ENCODE peak calls at places on chromosomes 6 and 20, in six cellular contexts. H is mammary epithelial cell, R is HCT116, A is neural progenitor cell, M is MM.1S, V is SK-N-SH. S is an unnamed sample.

GRCh38 chr20:57507477-57507876 is 17.5 kb downstream of the CTCFL start:
- DNase-seq in H (no peak), R (no peak), A (no peak), M (no peak), V (no peak), S (no peak)

GRCh38 chr20:31990958-31991705 is 19.1 kb upstream of the CCM2L start:
- DNase-seq in H (no peak), R (no peak), A (no peak), M (no peak), V (peak), S (no peak)

GRCh38 chr6:52538921-52539354 is 37.9 kb downstream of the TRAM2 start:
- DNase-seq in H (no peak), R (no peak), A (no peak), M (no peak), V (no peak), S (no peak)

GRCh38 chr20:24991897-24992419 is 593 bp downstream of the APMAP start:
- DNase-seq in H (no peak), R (no peak), A (peak), M (no peak), V (peak), S (no peak)

GRCh38 chr6:123564363-123564762 is 72.4 kb downstream of the TRDN start:
- DNase-seq in H (no peak), R (no peak), A (no peak), M (no peak), V (no peak), S (no peak)

GRCh38 chr6:106145741-106146227 is 59.6 kb downstream of the PRDM1 start:
- DNase-seq in H (peak), R (no peak), A (peak), M (peak), V (no peak), S (no peak)

GRCh38 chr6:25612666-25613065 is 39.3 kb upstream of the SCGN start:
- DNase-seq in H (no peak), R (no peak), A (no peak), M (no peak), V (no peak), S (no peak)

GRCh38 chr6:81812416-81812815 is 59.9 kb upstream of the TENT5A start:
- DNase-seq in H (no peak), R (no peak), A (no peak), M (no peak), V (no peak), S (no peak)

GRCh38 chr6:159067334-159067733 is 22.5 kb upstream of the TAGAP start:
- DNase-seq in H (peak), R (no peak), A (no peak), M (no peak), V (no peak), S (no peak)

GRCh38 chr20:9989066-9989724 is 45.6 kb upstream of the ANKEF1 start:
- DNase-seq in H (peak), R (no peak), A (no peak), M (no peak), V (no peak), S (no peak)

GRCh38 chr20:50032955-50033666 is 50.3 kb downstream of the SNAI1 start:
- DNase-seq in H (no peak), R (no peak), A (no peak), M (no peak), V (no peak), S (no peak)

GRCh38 chr20:58697201-58697866 is 4.7 kb downstream of the NPEPL1 start:
- DNase-seq in H (no peak), R (no peak), A (no peak), M (no peak), V (no peak), S (no peak)

GRCh38 chr6:121491576-121491975 is 56.1 kb downstream of the GJA1 start:
- DNase-seq in H (no peak), R (no peak), A (peak), M (no peak), V (no peak), S (no peak)

GRCh38 chr6:46255528-46255927 is 84.7 kb upstream of the ENPP5 start:
- DNase-seq in H (no peak), R (no peak), A (no peak), M (no peak), V (no peak), S (no peak)

GRCh38 chr6:82980086-82980485 is 85.6 kb downstream of the UBE3D start:
- DNase-seq in H (peak), R (no peak), A (no peak), M (no peak), V (no peak), S (no peak)

GRCh38 chr6:117233146-117233545 is 32.2 kb upstream of the VGLL2 start:
- DNase-seq in H (no peak), R (no peak), A (no peak), M (no peak), V (no peak), S (no peak)

GRCh38 chr6:167564416-167565250 is 239.7 kb downstream of the TTLL2 start:
- DNase-seq in H (no peak), R (no peak), A (no peak), M (no peak), V (no peak), S (no peak)

GRCh38 chr20:24754691-24755090 is 194.4 kb upstream of the CST7 start:
- DNase-seq in H (no peak), R (no peak), A (no peak), M (no peak), V (no peak), S (no peak)

GRCh38 chr6:101178748-101179147 is 214.8 kb upstream of the GRIK2 start:
- DNase-seq in H (no peak), R (no peak), A (no peak), M (no peak), V (no peak), S (no peak)

GRCh38 chr20:33061626-33062025 is 7.9 kb downstream of the BPIFB3 start:
- DNase-seq in H (no peak), R (no peak), A (no peak), M (no peak), V (no peak), S (no peak)

GRCh38 chr6:72552938-72553337 is 68.9 kb upstream of the KCNQ5 start:
- DNase-seq in H (peak), R (no peak), A (no peak), M (no peak), V (no peak), S (no peak)

GRCh38 chr6:119240257-119241123 is 109.1 kb downstream of the MAN1A1 start:
- DNase-seq in H (no peak), R (no peak), A (peak), M (no peak), V (no peak), S (no peak)

GRCh38 chr20:32969356-32970114 is 34.7 kb downstream of the SUN5 start:
- DNase-seq in H (no peak), R (no peak), A (no peak), M (no peak), V (no peak), S (no peak)

GRCh38 chr6:12291785-12292604 is 1.8 kb downstream of the EDN1 start:
- DNase-seq in H (peak), R (no peak), A (peak), M (no peak), V (peak), S (peak)
- H3K4me2 ChIP-seq in H (peak), R (no peak), A (peak), M (no peak), V (peak), S (peak)

GRCh38 chr20:20578838-20579237 is 133.6 kb downstream of the RALGAPA2 start:
- DNase-seq in H (no peak), R (no peak), A (no peak), M (no peak), V (no peak), S (no peak)
- H3K4me2 ChIP-seq in H (no peak), R (no peak), A (no peak), M (no peak), V (no peak), S (no peak)

GRCh38 chr6:142912125-142912524 is 32.9 kb downstream of the HIVEP2 start:
- DNase-seq in H (no peak), R (no peak), A (no peak), M (no peak), V (no peak), S (no peak)

GRCh38 chr6:142913511-142914047 is 31.4 kb downstream of the HIVEP2 start:
- DNase-seq in H (no peak), R (no peak), A (no peak), M (peak), V (no peak), S (no peak)

GRCh38 chr6:142911395-142911794 is 33.6 kb downstream of the HIVEP2 start:
- DNase-seq in H (no peak), R (no peak), A (no peak), M (no peak), V (no peak), S (no peak)

GRCh38 chr6:142914371-142914770 is 30.6 kb downstream of the HIVEP2 start:
- DNase-seq in H (no peak), R (no peak), A (no peak), M (no peak), V (no peak), S (no peak)

GRCh38 chr6:142913036-142913510 is 31.9 kb downstream of the HIVEP2 start:
- DNase-seq in H (no peak), R (no peak), A (no peak), M (peak), V (no peak), S (no peak)
- H3K4me2 ChIP-seq in H (no peak), R (no peak), A (no peak), M (peak), V (no peak), S (no peak)

GRCh38 chr6:161188547-161189465 is 85.1 kb downstream of the AGPAT4 start:
- DNase-seq in H (no peak), R (no peak), A (no peak), M (no peak), V (no peak), S (no peak)
- H3K4me2 ChIP-seq in H (no peak), R (no peak), A (no peak), M (no peak), V (no peak), S (no peak)

GRCh38 chr6:11033825-11034224 is 10.3 kb downstream of the ELOVL2 start:
- DNase-seq in H (peak), R (no peak), A (no peak), M (no peak), V (no peak), S (peak)
- H3K4me2 ChIP-seq in H (no peak), R (no peak), A (no peak), M (no peak), V (no peak), S (no peak)

GRCh38 chr20:51562027-51562333 is 19.5 kb upstream of the NFATC2 start:
- DNase-seq in H (no peak), R (no peak), A (no peak), M (no peak), V (no peak), S (no peak)
- H3K4me2 ChIP-seq in H (peak), R (peak), A (peak), M (peak), V (peak), S (peak)

S was measured in PC-9.